ENCODE peak calls at places on chromosomes 6 and 20, in seven cellular contexts. O, D, Q, I, W, M and V are unnamed samples.

GRCh38 chr6:112311950-112312547 is 35.1 kb upstream of the RFPL4B start:
- DNase-seq in O (no peak), D (peak; percentile 17), M (peak; percentile 16), Q (peak; percentile 28), I (peak; percentile 54), W (no peak), V (peak; percentile 1)

GRCh38 chr20:2820084-2820895 is 4.1 kb downstream of the TMEM239 start:
- DNase-seq in O (no peak), D (peak; percentile 4), W (no peak), I (no peak), M (no peak), Q (no peak), V (no peak)

GRCh38 chr20:8082999-8083398 is 49.1 kb upstream of the PLCB1 start:
- DNase-seq in I (no peak), W (no peak), Q (no peak), O (no peak), M (no peak), D (no peak), V (no peak)

GRCh38 chr20:35312348-35312747 is 20.1 kb upstream of the FAM83C start:
- DNase-seq in W (no peak), O (no peak), I (no peak), D (peak; percentile 69), M (peak; percentile 97), Q (no peak), V (peak; percentile 89)

GRCh38 chr6:148750826-148751225 is 4.0 kb downstream of the UST start:
- DNase-seq in M (no peak), Q (no peak), D (no peak), I (no peak), O (no peak), W (no peak), V (no peak)

GRCh38 chr6:4133941-4134838 is 1.2 kb downstream of the ECI2 start:
- DNase-seq in D (peak; percentile 48), M (no peak), Q (no peak), I (peak; percentile 31), W (no peak), O (peak; percentile 41), V (no peak)

GRCh38 chr6:78598966-78599365 is 268.4 kb upstream of the IRAK1BP1 start:
- DNase-seq in Q (no peak), M (peak; percentile 95), O (no peak), I (no peak), W (peak; percentile 30), D (no peak), V (peak; percentile 99)

GRCh38 chr20:46089076-46089337 is 755 bp downstream of the NCOA5 start:
- DNase-seq in M (no peak), O (no peak), D (no peak), W (no peak), Q (no peak), I (peak; percentile 74), V (no peak)

GRCh38 chr6:24906314-24906713 is 29.4 kb downstream of the RIPOR2 start:
- DNase-seq in O (no peak), W (no peak), D (no peak), M (no peak), Q (no peak), I (no peak), V (no peak)